ENCODE peak calls at places on chromosomes 4 and X, in five cellular contexts. One of them, this sample, is unnamed.

GRCh38 chr4:2630556-2631273 is 94.3 kb downstream of the FAM193A start:
- DNase-seq in activated T-cell treated with anti-CD3 and anti-CD28 coated beads for 24 hours: no peak
- DNase-seq in colonic mucosa: no peak
- DNase-seq in left colon: no peak
- DNase-seq in sigmoid colon: peak
- DNase-seq in this sample: no peak

GRCh38 chr4:139214039-139214534 is 37.1 kb upstream of the ELF2 start:
- DNase-seq in colonic mucosa: no peak
- DNase-seq in left colon: peak
- DNase-seq in activated T-cell treated with anti-CD3 and anti-CD28 coated beads for 24 hours: no peak
- DNase-seq in sigmoid colon: no peak
- DNase-seq in this sample: no peak

GRCh38 chr4:48939785-48940184 is 33.2 kb upstream of the OCIAD2 start:
- DNase-seq in activated T-cell treated with anti-CD3 and anti-CD28 coated beads for 24 hours: no peak
- DNase-seq in sigmoid colon: no peak
- DNase-seq in colonic mucosa: no peak
- DNase-seq in left colon: no peak
- DNase-seq in this sample: peak

GRCh38 chr4:146582864-146583263 is 55.8 kb upstream of the POU4F2 start:
- DNase-seq in activated T-cell treated with anti-CD3 and anti-CD28 coated beads for 24 hours: no peak
- DNase-seq in colonic mucosa: no peak
- DNase-seq in left colon: no peak
- DNase-seq in sigmoid colon: no peak
- DNase-seq in this sample: no peak

GRCh38 chrX:134735015-134735414 is 76.7 kb upstream of the PLAC1 start:
- DNase-seq in colonic mucosa: no peak
- DNase-seq in sigmoid colon: no peak
- DNase-seq in activated T-cell treated with anti-CD3 and anti-CD28 coated beads for 24 hours: no peak
- DNase-seq in left colon: no peak
- DNase-seq in this sample: no peak

GRCh38 chrX:109783712-109784109 is 50.7 kb upstream of the ACSL4 start:
- DNase-seq in activated T-cell treated with anti-CD3 and anti-CD28 coated beads for 24 hours: no peak
- DNase-seq in sigmoid colon: no peak
- DNase-seq in left colon: no peak
- DNase-seq in colonic mucosa: no peak
- DNase-seq in this sample: no peak

GRCh38 chr4:2251795-2252529 is 9.9 kb downstream of the MXD4 start:
- DNase-seq in activated T-cell treated with anti-CD3 and anti-CD28 coated beads for 24 hours: no peak
- DNase-seq in colonic mucosa: peak
- DNase-seq in sigmoid colon: peak
- DNase-seq in left colon: peak
- DNase-seq in this sample: no peak

GRCh38 chr4:177713454-177713853 is 271.2 kb upstream of the AGA start:
- DNase-seq in activated T-cell treated with anti-CD3 and anti-CD28 coated beads for 24 hours: no peak
- DNase-seq in left colon: no peak
- DNase-seq in sigmoid colon: no peak
- DNase-seq in colonic mucosa: no peak
- DNase-seq in this sample: no peak

GRCh38 chrX:105018865-105019264 is 201.6 kb downstream of the TEX13A start:
- DNase-seq in activated T-cell treated with anti-CD3 and anti-CD28 coated beads for 24 hours: no peak
- DNase-seq in left colon: no peak
- DNase-seq in colonic mucosa: no peak
- DNase-seq in sigmoid colon: no peak
- DNase-seq in this sample: no peak

GRCh38 chr4:171880136-171880535 is 66.9 kb downstream of the GALNTL6 start:
- DNase-seq in sigmoid colon: no peak
- DNase-seq in left colon: no peak
- DNase-seq in activated T-cell treated with anti-CD3 and anti-CD28 coated beads for 24 hours: no peak
- DNase-seq in colonic mucosa: no peak
- DNase-seq in this sample: peak

GRCh38 chrX:154317391-154318000 is 21.9 kb downstream of the TKTL1 start:
- DNase-seq in left colon: no peak
- DNase-seq in sigmoid colon: no peak
- DNase-seq in activated T-cell treated with anti-CD3 and anti-CD28 coated beads for 24 hours: no peak
- DNase-seq in colonic mucosa: no peak
- DNase-seq in this sample: peak

GRCh38 chr4:95549246-95550138 is 719 bp upstream of the UNC5C start:
- DNase-seq in sigmoid colon: peak
- DNase-seq in activated T-cell treated with anti-CD3 and anti-CD28 coated beads for 24 hours: no peak
- DNase-seq in colonic mucosa: peak
- DNase-seq in left colon: no peak
- DNase-seq in this sample: peak

GRCh38 chrX:11792461-11793421 is 34.7 kb downstream of the MSL3 start:
- DNase-seq in activated T-cell treated with anti-CD3 and anti-CD28 coated beads for 24 hours: peak
- DNase-seq in sigmoid colon: no peak
- DNase-seq in left colon: no peak
- DNase-seq in colonic mucosa: no peak
- DNase-seq in this sample: no peak

GRCh38 chrX:149286940-149287349 is 218.2 kb downstream of the IDS start:
- DNase-seq in activated T-cell treated with anti-CD3 and anti-CD28 coated beads for 24 hours: peak
- DNase-seq in left colon: no peak
- DNase-seq in colonic mucosa: peak
- DNase-seq in sigmoid colon: no peak
- DNase-seq in this sample: peak

GRCh38 chr4:181870326-181870725 is 372.9 kb upstream of the TENM3 start:
- DNase-seq in activated T-cell treated with anti-CD3 and anti-CD28 coated beads for 24 hours: no peak
- DNase-seq in sigmoid colon: no peak
- DNase-seq in colonic mucosa: no peak
- DNase-seq in left colon: no peak
- DNase-seq in this sample: no peak

GRCh38 chr4:187370918-187371317 is 624.7 kb upstream of the ZFP42 start:
- DNase-seq in colonic mucosa: no peak
- DNase-seq in activated T-cell treated with anti-CD3 and anti-CD28 coated beads for 24 hours: no peak
- DNase-seq in left colon: no peak
- DNase-seq in sigmoid colon: no peak
- DNase-seq in this sample: no peak

GRCh38 chrX:110964761-110965160 is 131.2 kb upstream of the PAK3 start:
- DNase-seq in activated T-cell treated with anti-CD3 and anti-CD28 coated beads for 24 hours: no peak
- DNase-seq in left colon: no peak
- DNase-seq in colonic mucosa: no peak
- DNase-seq in sigmoid colon: no peak
- DNase-seq in this sample: no peak

GRCh38 chr4:126916626-126917140 is 716.1 kb upstream of the INTU start:
- DNase-seq in activated T-cell treated with anti-CD3 and anti-CD28 coated beads for 24 hours: no peak
- DNase-seq in left colon: no peak
- DNase-seq in colonic mucosa: no peak
- DNase-seq in sigmoid colon: no peak
- DNase-seq in this sample: no peak

GRCh38 chr4:11271263-11271662 is 157.4 kb downstream of the HS3ST1 start:
- DNase-seq in activated T-cell treated with anti-CD3 and anti-CD28 coated beads for 24 hours: no peak
- DNase-seq in sigmoid colon: no peak
- DNase-seq in colonic mucosa: peak
- DNase-seq in left colon: peak
- DNase-seq in this sample: no peak

GRCh38 chrX:24333371-24333770 is 19.5 kb upstream of the SUPT20HL2 start:
- DNase-seq in colonic mucosa: no peak
- DNase-seq in sigmoid colon: no peak
- DNase-seq in activated T-cell treated with anti-CD3 and anti-CD28 coated beads for 24 hours: no peak
- DNase-seq in left colon: no peak
- DNase-seq in this sample: no peak

GRCh38 chr4:65670331-65671031 is at the start of gene EPHA5:
- DNase-seq in activated T-cell treated with anti-CD3 and anti-CD28 coated beads for 24 hours: no peak
- DNase-seq in colonic mucosa: peak
- DNase-seq in sigmoid colon: peak
- DNase-seq in left colon: peak
- DNase-seq in this sample: no peak

GRCh38 chr4:30867427-30867826 is 147.3 kb downstream of the PCDH7 start:
- DNase-seq in colonic mucosa: no peak
- DNase-seq in sigmoid colon: peak
- DNase-seq in activated T-cell treated with anti-CD3 and anti-CD28 coated beads for 24 hours: no peak
- DNase-seq in left colon: no peak
- DNase-seq in this sample: no peak

GRCh38 chr4:95591278-95591677 is 42.5 kb upstream of the UNC5C start:
- DNase-seq in colonic mucosa: no peak
- DNase-seq in sigmoid colon: no peak
- DNase-seq in activated T-cell treated with anti-CD3 and anti-CD28 coated beads for 24 hours: no peak
- DNase-seq in left colon: no peak
- DNase-seq in this sample: no peak